ENCODE peak calls at places on chromosomes 16 and 17, in six cellular contexts. One of them, this sample, is unnamed.
A peak's percentile ranks its signal among the peaks of the same experiment; 100 is the strongest.

GRCh38 chr17:77106874-77107358 is 33.9 kb upstream of the SEC14L1 start:
- DNase-seq in fibroblast of lung: no peak
- DNase-seq in A549: no peak
- DNase-seq in AG04450: no peak
- DNase-seq in HCT116: no peak
- DNase-seq in OCI-LY7: peak; percentile 64
- DNase-seq in this sample: no peak

GRCh38 chr16:14121135-14121534 is 50.0 kb downstream of the MRTFB start:
- DNase-seq in fibroblast of lung: no peak
- DNase-seq in A549: no peak
- DNase-seq in AG04450: no peak
- DNase-seq in HCT116: no peak
- DNase-seq in OCI-LY7: no peak
- DNase-seq in this sample: no peak

GRCh38 chr17:82449136-82449882 is 1.2 kb downstream of the CYBC1 start:
- DNase-seq in fibroblast of lung: no peak
- DNase-seq in A549: no peak
- DNase-seq in AG04450: no peak
- DNase-seq in HCT116: no peak
- DNase-seq in OCI-LY7: peak; percentile 100
- DNase-seq in this sample: no peak

GRCh38 chr16:17451835-17452234 is 18.9 kb downstream of the XYLT1 start:
- DNase-seq in fibroblast of lung: no peak
- DNase-seq in A549: no peak
- DNase-seq in AG04450: no peak
- DNase-seq in HCT116: no peak
- DNase-seq in OCI-LY7: no peak
- DNase-seq in this sample: no peak

GRCh38 chr17:45648642-45649041 is 135.5 kb upstream of the CRHR1 start:
- DNase-seq in fibroblast of lung: no peak
- DNase-seq in A549: no peak
- DNase-seq in AG04450: no peak
- DNase-seq in HCT116: no peak
- DNase-seq in OCI-LY7: no peak
- DNase-seq in this sample: no peak

GRCh38 chr17:5248821-5249479 is 14.3 kb upstream of the SCIMP start:
- DNase-seq in fibroblast of lung: no peak
- DNase-seq in A549: no peak
- DNase-seq in AG04450: no peak
- DNase-seq in HCT116: no peak
- DNase-seq in OCI-LY7: no peak
- DNase-seq in this sample: no peak

GRCh38 chr17:73694491-73694890 is 50.2 kb upstream of the SDK2 start:
- DNase-seq in fibroblast of lung: no peak
- DNase-seq in A549: no peak
- DNase-seq in AG04450: no peak
- DNase-seq in HCT116: no peak
- DNase-seq in OCI-LY7: no peak
- DNase-seq in this sample: no peak

GRCh38 chr16:27429330-27429871 is 27.4 kb downstream of the IL21R start:
- DNase-seq in fibroblast of lung: no peak
- DNase-seq in A549: no peak
- DNase-seq in AG04450: no peak
- DNase-seq in HCT116: no peak
- DNase-seq in OCI-LY7: no peak
- DNase-seq in this sample: no peak

GRCh38 chr17:78040561-78041400 is 82.3 kb downstream of the TNRC6C start:
- DNase-seq in fibroblast of lung: peak; percentile 58
- DNase-seq in A549: peak; percentile 66
- DNase-seq in AG04450: no peak
- DNase-seq in HCT116: peak; percentile 56
- DNase-seq in OCI-LY7: no peak
- DNase-seq in this sample: peak; percentile 60

GRCh38 chr17:78284146-78284545 is 52.7 kb downstream of the TMEM235 start:
- DNase-seq in fibroblast of lung: no peak
- DNase-seq in A549: no peak
- DNase-seq in AG04450: peak; percentile 38
- DNase-seq in HCT116: no peak
- DNase-seq in OCI-LY7: no peak
- DNase-seq in this sample: no peak

GRCh38 chr16:58727796-58728568 is 6.1 kb downstream of the GOT2 start:
- DNase-seq in fibroblast of lung: no peak
- DNase-seq in A549: no peak
- DNase-seq in AG04450: no peak
- DNase-seq in HCT116: no peak
- DNase-seq in OCI-LY7: peak; percentile 26
- DNase-seq in this sample: no peak

GRCh38 chr16:22035094-22035675 is 27.3 kb downstream of the MOSMO start:
- DNase-seq in fibroblast of lung: no peak
- DNase-seq in A549: no peak
- DNase-seq in AG04450: no peak
- DNase-seq in HCT116: no peak
- DNase-seq in OCI-LY7: no peak
- DNase-seq in this sample: no peak

GRCh38 chr16:50901062-50901461 is 159.2 kb downstream of the CYLD start:
- DNase-seq in fibroblast of lung: no peak
- DNase-seq in A549: no peak
- DNase-seq in AG04450: no peak
- DNase-seq in HCT116: no peak
- DNase-seq in OCI-LY7: no peak
- DNase-seq in this sample: no peak

GRCh38 chr16:68252383-68252782 is 7.2 kb downstream of the PLA2G15 start:
- DNase-seq in fibroblast of lung: no peak
- DNase-seq in A549: no peak
- DNase-seq in AG04450: no peak
- DNase-seq in HCT116: no peak
- DNase-seq in OCI-LY7: no peak
- DNase-seq in this sample: no peak

GRCh38 chr17:72393553-72393952 is 272.7 kb downstream of the SOX9 start:
- DNase-seq in fibroblast of lung: peak; percentile 89
- DNase-seq in A549: peak; percentile 74
- DNase-seq in AG04450: peak; percentile 60
- DNase-seq in HCT116: peak; percentile 81
- DNase-seq in OCI-LY7: no peak
- DNase-seq in this sample: no peak

GRCh38 chr17:42311240-42312034 is 23.1 kb downstream of the STAT5A start:
- DNase-seq in fibroblast of lung: peak; percentile 72
- DNase-seq in A549: no peak
- DNase-seq in AG04450: peak; percentile 86
- DNase-seq in HCT116: no peak
- DNase-seq in OCI-LY7: no peak
- DNase-seq in this sample: peak; percentile 93

GRCh38 chr17:67246648-67247415 is 1.8 kb upstream of the HELZ start:
- DNase-seq in fibroblast of lung: peak; percentile 73
- DNase-seq in A549: peak; percentile 71
- DNase-seq in AG04450: no peak
- DNase-seq in HCT116: peak; percentile 91
- DNase-seq in OCI-LY7: no peak
- DNase-seq in this sample: peak; percentile 84

GRCh38 chr17:10061131-10061581 is 137.2 kb downstream of the GAS7 start:
- DNase-seq in fibroblast of lung: no peak
- DNase-seq in A549: no peak
- DNase-seq in AG04450: no peak
- DNase-seq in HCT116: no peak
- DNase-seq in OCI-LY7: no peak
- DNase-seq in this sample: no peak

GRCh38 chr17:63293310-63293709 is 152.8 kb downstream of the CYB561 start:
- DNase-seq in fibroblast of lung: peak; percentile 90
- DNase-seq in A549: no peak
- DNase-seq in AG04450: no peak
- DNase-seq in HCT116: no peak
- DNase-seq in OCI-LY7: no peak
- DNase-seq in this sample: no peak

GRCh38 chr16:17129971-17130370 is 340.8 kb downstream of the XYLT1 start:
- DNase-seq in fibroblast of lung: no peak
- DNase-seq in A549: no peak
- DNase-seq in AG04450: no peak
- DNase-seq in HCT116: no peak
- DNase-seq in OCI-LY7: no peak
- DNase-seq in this sample: no peak

GRCh38 chr17:40796846-40797245 is 2.9 kb downstream of the KRT28 start:
- DNase-seq in fibroblast of lung: no peak
- DNase-seq in A549: no peak
- DNase-seq in AG04450: no peak
- DNase-seq in HCT116: no peak
- DNase-seq in OCI-LY7: no peak
- DNase-seq in this sample: no peak

GRCh38 chr17:12024332-12024731 is 3.7 kb downstream of the MAP2K4 start:
- DNase-seq in fibroblast of lung: peak; percentile 87
- DNase-seq in A549: peak; percentile 71
- DNase-seq in AG04450: peak; percentile 3
- DNase-seq in HCT116: peak; percentile 68
- DNase-seq in OCI-LY7: no peak
- DNase-seq in this sample: no peak

GRCh38 chr16:9003322-9003721 is 39.6 kb upstream of the USP7 start:
- DNase-seq in fibroblast of lung: no peak
- DNase-seq in A549: no peak
- DNase-seq in AG04450: no peak
- DNase-seq in HCT116: no peak
- DNase-seq in OCI-LY7: no peak
- DNase-seq in this sample: no peak

GRCh38 chr16:81581107-81581506 is 136.5 kb downstream of the CMIP start:
- DNase-seq in fibroblast of lung: peak; percentile 77
- DNase-seq in A549: no peak
- DNase-seq in AG04450: no peak
- DNase-seq in HCT116: no peak
- DNase-seq in OCI-LY7: no peak
- DNase-seq in this sample: no peak

GRCh38 chr17:37476431-37477130 is 13.1 kb upstream of the DUSP14 start:
- DNase-seq in fibroblast of lung: peak; percentile 47
- DNase-seq in A549: no peak
- DNase-seq in AG04450: no peak
- DNase-seq in HCT116: no peak
- DNase-seq in OCI-LY7: no peak
- DNase-seq in this sample: no peak

GRCh38 chr17:7989781-7990655 is 12.4 kb upstream of the GUCY2D start:
- DNase-seq in fibroblast of lung: peak; percentile 47
- DNase-seq in A549: peak; percentile 97
- DNase-seq in AG04450: no peak
- DNase-seq in HCT116: peak; percentile 63
- DNase-seq in OCI-LY7: peak; percentile 90
- DNase-seq in this sample: peak; percentile 85

GRCh38 chr17:71899317-71899716 is 221.5 kb upstream of the SOX9 start:
- DNase-seq in fibroblast of lung: peak; percentile 72
- DNase-seq in A549: no peak
- DNase-seq in AG04450: no peak
- DNase-seq in HCT116: no peak
- DNase-seq in OCI-LY7: no peak
- DNase-seq in this sample: no peak

GRCh38 chr16:31507929-31508705 is at the start of gene RUSF1:
- DNase-seq in fibroblast of lung: peak; percentile 90
- DNase-seq in A549: peak; percentile 72
- DNase-seq in AG04450: peak; percentile 65
- DNase-seq in HCT116: peak; percentile 75
- DNase-seq in OCI-LY7: peak; percentile 83
- DNase-seq in this sample: peak; percentile 93
- TF ChIP-seq CTCF in fibroblast of lung: no peak
- TF ChIP-seq CTCF in A549: no peak
- TF ChIP-seq CTCF in AG04450: no peak
- TF ChIP-seq CTCF in HCT116: no peak
- TF ChIP-seq CTCF in OCI-LY7: no peak
- TF ChIP-seq CTCF in this sample: no peak

GRCh38 chr16:85150331-85150940 is 38.2 kb upstream of the CIBAR2 start:
- DNase-seq in fibroblast of lung: no peak
- DNase-seq in A549: no peak
- DNase-seq in AG04450: no peak
- DNase-seq in HCT116: no peak
- DNase-seq in OCI-LY7: no peak
- DNase-seq in this sample: no peak
- H3K9me3 ChIP-seq in fibroblast of lung: no peaks in the 10 kb centered on the region
- H3K9me3 ChIP-seq in A549: no peaks in the 10 kb centered on the region
- H3K9me3 ChIP-seq in AG04450: no peaks in the 10 kb centered on the region
- H3K9me3 ChIP-seq in HCT116: no peaks in the 10 kb centered on the region
- H3K9me3 ChIP-seq in OCI-LY7: no peaks in the 10 kb centered on the region
- H3K9me3 ChIP-seq in this sample: no peaks in the 10 kb centered on the region

DNA sequence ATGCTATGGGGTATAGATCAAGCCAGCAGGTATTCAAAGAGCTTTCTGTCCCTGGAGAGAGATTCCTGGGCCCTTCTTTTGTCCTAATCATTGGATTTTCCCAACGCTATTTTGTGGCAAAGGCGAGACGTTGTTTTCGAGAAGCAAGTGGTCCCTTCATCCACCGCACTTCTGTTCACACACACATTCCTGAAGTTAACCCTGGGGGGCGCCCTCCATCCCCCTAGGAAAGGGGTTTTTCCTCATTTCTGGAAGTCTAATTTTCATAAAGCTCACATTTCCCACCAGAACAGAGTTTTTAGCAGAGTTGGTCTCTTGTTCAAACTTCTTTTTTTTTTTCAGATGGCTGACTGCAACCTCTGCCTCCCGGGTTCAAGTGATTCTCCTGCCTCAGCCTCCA is 11.9 kb downstream of the SCGB1C2 start:
- DNase-seq in fibroblast of lung: no peak
- DNase-seq in A549: no peak
- DNase-seq in AG04450: no peak
- DNase-seq in HCT116: no peak
- DNase-seq in OCI-LY7: no peak
- DNase-seq in this sample: no peak
- TF ChIP-seq CTCF in fibroblast of lung: no peak
- TF ChIP-seq CTCF in A549: no peak
- TF ChIP-seq CTCF in AG04450: no peak
- TF ChIP-seq CTCF in HCT116: no peak
- TF ChIP-seq CTCF in OCI-LY7: no peak
- TF ChIP-seq CTCF in this sample: no peak

DNA sequence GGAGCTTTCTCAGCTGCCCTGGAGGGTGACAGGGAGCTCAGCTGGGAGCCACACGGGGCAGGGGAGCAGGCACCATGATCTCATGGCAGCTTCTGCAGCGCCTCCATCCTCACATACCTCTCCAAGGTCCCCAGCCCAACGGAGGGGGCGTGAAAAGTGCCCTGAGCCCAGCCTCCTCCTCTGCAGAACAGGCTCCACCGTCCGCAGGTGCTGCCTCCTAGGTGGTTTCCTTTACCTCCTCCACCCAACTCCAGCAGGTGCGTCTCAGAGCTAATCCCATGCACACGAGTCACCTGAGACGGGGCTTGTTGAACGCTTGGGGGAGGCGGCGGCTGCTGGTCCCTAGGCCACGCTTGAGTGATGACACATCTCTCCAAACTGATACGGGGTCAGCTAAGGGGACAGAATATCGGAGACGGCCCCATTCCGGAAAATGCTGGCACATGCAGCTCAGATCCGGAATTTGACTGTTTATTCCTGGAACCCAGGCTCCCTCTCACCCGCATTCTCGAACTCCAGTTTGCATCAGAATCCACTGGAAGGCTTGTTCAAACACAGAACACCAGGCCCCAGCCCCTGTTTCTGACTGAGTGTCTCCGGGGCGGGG is 387 bp upstream of the SLC38A8 start:
- DNase-seq in fibroblast of lung: no peak
- DNase-seq in A549: no peak
- DNase-seq in AG04450: no peak
- DNase-seq in HCT116: no peak
- DNase-seq in OCI-LY7: no peak
- DNase-seq in this sample: no peak
- H3K9me3 ChIP-seq in fibroblast of lung: no peaks in the 10 kb centered on the region
- H3K9me3 ChIP-seq in A549: no peaks in the 10 kb centered on the region
- H3K9me3 ChIP-seq in AG04450: no peaks in the 10 kb centered on the region
- H3K9me3 ChIP-seq in HCT116: no peaks in the 10 kb centered on the region
- H3K9me3 ChIP-seq in OCI-LY7: no peaks in the 10 kb centered on the region
- H3K9me3 ChIP-seq in this sample: no peaks in the 10 kb centered on the region

This sample was measured in left lung.